ENCODE peak calls at places on chromosomes 7 and 10, in nine cellular contexts. K is NCI-H2029 treated with DMSO at 0.1 percent for 48 hours, F is hepatic stellate cell, Y is GM13976, E is caudate nucleus, O is HCT116, Z is DMS79 treated with DMSO at 0.1 percent for 48 hours, P is HT1080, R is T-helper 2 cell. J is an unnamed sample.

GRCh38 chr7:38840736-38841460 is 68.1 kb downstream of the VPS41 start:
- DNase-seq in K (no peak), F (peak; percentile 68), Y (no peak), E (no peak), O (no peak), Z (no peak), P (peak; percentile 37), R (no peak), J (no peak)

GRCh38 chr7:157769016-157769869 is 432.4 kb downstream of the DNAJB6 start:
- DNase-seq in K (no peak), F (no peak), Y (no peak), E (no peak), O (no peak), Z (no peak), P (no peak), R (no peak), J (peak; percentile 27)

GRCh38 chr10:29811751-29812427 is 177.1 kb upstream of the SVIL start:
- DNase-seq in K (peak; percentile 7), F (peak; percentile 68), Y (no peak), E (no peak), O (no peak), Z (no peak), P (peak; percentile 64), R (no peak), J (no peak)

GRCh38 chr10:24439935-24440334 is 231.0 kb downstream of the KIAA1217 start:
- DNase-seq in K (no peak), F (no peak), Y (no peak), E (no peak), O (no peak), Z (no peak), P (no peak), R (no peak), J (no peak)

GRCh38 chr10:24722676-24723385 is 856 bp downstream of the ARHGAP21 start:
- DNase-seq in K (no peak), F (peak; percentile 55), Y (peak; percentile 78), E (no peak), O (no peak), Z (no peak), P (peak; percentile 61), R (peak; percentile 34), J (no peak)

GRCh38 chr7:105216786-105217185 is 171.9 kb downstream of the SRPK2 start:
- DNase-seq in K (no peak), F (no peak), Y (no peak), E (no peak), O (no peak), Z (no peak), P (no peak), R (no peak), J (no peak)

GRCh38 chr7:37092548-37092947 is 356.1 kb downstream of the ELMO1 start:
- DNase-seq in K (no peak), F (no peak), Y (no peak), E (no peak), O (no peak), Z (no peak), P (no peak), R (no peak), J (no peak)

GRCh38 chr7:1672851-1673486 is 2.9 kb downstream of the ELFN1 start:
- DNase-seq in K (no peak), F (no peak), Y (peak; percentile 12), E (no peak), O (no peak), Z (no peak), P (no peak), R (no peak), J (no peak)

GRCh38 chr10:71204746-71205145 is 7.6 kb upstream of the UNC5B start:
- DNase-seq in K (no peak), F (no peak), Y (no peak), E (no peak), O (no peak), Z (no peak), P (no peak), R (no peak), J (no peak)

GRCh38 chr7:45082031-45082830 is 6.5 kb downstream of the NACAD start:
- DNase-seq in K (no peak), F (no peak), Y (peak; percentile 23), E (peak; percentile 68), O (no peak), Z (no peak), P (no peak), R (no peak), J (no peak)

GRCh38 chr10:56319386-56319785 is 41.7 kb downstream of the ZWINT start:
- DNase-seq in K (no peak), F (no peak), Y (peak; percentile 2), E (no peak), O (no peak), Z (no peak), P (peak; percentile 73), R (no peak), J (no peak)

GRCh38 chr7:83876593-83876992 is 227.7 kb upstream of the SEMA3E start:
- DNase-seq in K (no peak), F (no peak), Y (no peak), E (no peak), O (no peak), Z (no peak), P (peak; percentile 58), R (no peak), J (no peak)

GRCh38 chr7:112383671-112384417 is 66.4 kb upstream of the IFRD1 start:
- DNase-seq in K (no peak), F (no peak), Y (no peak), E (no peak), O (no peak), Z (no peak), P (no peak), R (no peak), J (no peak)

GRCh38 chr10:24153537-24153936 is 55.4 kb upstream of the KIAA1217 start:
- DNase-seq in K (no peak), F (no peak), Y (no peak), E (no peak), O (no peak), Z (no peak), P (no peak), R (no peak), J (no peak)

GRCh38 chr7:79398145-79398749 is 55.2 kb downstream of the MAGI2 start:
- DNase-seq in K (no peak), F (no peak), Y (no peak), E (no peak), O (no peak), Z (no peak), P (no peak), R (no peak), J (no peak)

GRCh38 chr7:81886211-81886764 is 116.4 kb upstream of the HGF start:
- DNase-seq in K (no peak), F (no peak), Y (no peak), E (no peak), O (no peak), Z (peak; percentile 23), P (no peak), R (no peak), J (no peak)

J was measured in NCI-H1105.